ENCODE peak calls at places on chromosomes 13 and 19, in seven cellular contexts. X, N, K, J, R, D and O are unnamed samples.

GRCh38 chr19:16851031-16851712 is 22.0 kb downstream of the SIN3B start:
- DNase-seq in X (peak), N (no peak), K (no peak), J (no peak), R (no peak), D (no peak), O (no peak)

GRCh38 chr19:10408511-10409291 is 5.4 kb upstream of the CDC37 start:
- DNase-seq in X (no peak), N (no peak), K (no peak), J (no peak), R (no peak), D (no peak), O (peak)

GRCh38 chr13:36261976-36262375 is 35.6 kb downstream of the CCDC169 start:
- DNase-seq in X (peak), N (no peak), K (no peak), J (no peak), R (no peak), D (no peak), O (no peak)

GRCh38 chr13:34730966-34731365 is 211.1 kb upstream of the NBEA start:
- DNase-seq in X (no peak), N (no peak), K (no peak), J (no peak), R (no peak), D (no peak), O (no peak)

GRCh38 chr13:72293206-72293605 is 426.2 kb upstream of the DACH1 start:
- DNase-seq in X (peak), N (no peak), K (no peak), J (no peak), R (peak), D (no peak), O (no peak)

GRCh38 chr13:50593228-50593627 is 250.3 kb downstream of the DLEU7 start:
- DNase-seq in X (no peak), N (no peak), K (no peak), J (no peak), R (no peak), D (no peak), O (no peak)

GRCh38 chr13:28558126-28558525 is 63.2 kb upstream of the FLT1 start:
- DNase-seq in X (peak), N (no peak), K (peak), J (no peak), R (no peak), D (no peak), O (no peak)

GRCh38 chr19:14430712-14431111 is 2.4 kb upstream of the PKN1 start:
- DNase-seq in X (no peak), N (no peak), K (no peak), J (no peak), R (no peak), D (no peak), O (no peak)

GRCh38 chr13:108214511-108215383 is 589 bp downstream of the LIG4 start:
- DNase-seq in X (no peak), N (peak), K (no peak), J (peak), R (peak), D (peak), O (no peak)

DNA sequence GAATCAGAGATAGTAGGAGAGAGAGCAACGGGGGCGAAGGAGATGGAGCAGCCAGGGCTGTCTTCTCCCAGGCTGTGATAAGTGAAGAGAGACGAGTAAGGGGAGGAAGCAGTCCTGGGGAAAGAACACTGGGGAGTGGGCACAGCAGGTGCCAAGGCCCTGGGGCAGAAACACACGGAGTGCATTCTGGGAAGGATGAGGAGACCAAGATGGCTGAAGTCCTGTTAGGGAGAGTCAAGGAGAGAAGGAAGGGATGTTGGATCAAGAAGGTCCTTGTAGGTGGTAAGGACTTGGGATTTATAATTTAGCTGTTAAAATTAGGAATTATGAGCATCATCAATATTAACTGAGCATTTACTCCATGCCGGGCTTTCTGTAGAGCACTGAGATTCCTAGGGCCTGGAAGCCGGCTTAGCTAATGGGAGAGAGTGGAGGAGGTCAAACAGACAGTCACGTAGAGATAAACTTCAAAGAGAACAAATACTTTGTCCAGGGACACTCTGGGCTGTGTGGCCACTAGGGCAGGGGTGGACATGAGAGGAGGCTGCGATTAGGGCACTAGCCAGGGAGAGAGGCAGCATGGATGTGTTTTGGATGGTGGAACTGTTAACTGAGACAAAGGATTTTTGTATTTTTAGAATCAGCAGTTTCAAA is 134.2 kb upstream of the PEG3 start:
- DNase-seq in X (no peak), N (no peak), K (no peak), J (no peak), R (no peak), D (no peak), O (no peak)
- TF ChIP-seq CTCF in X (no peak), N (no peak), K (no peak), J (no peak), R (no peak), D (no peak), O (no peak)

DNA sequence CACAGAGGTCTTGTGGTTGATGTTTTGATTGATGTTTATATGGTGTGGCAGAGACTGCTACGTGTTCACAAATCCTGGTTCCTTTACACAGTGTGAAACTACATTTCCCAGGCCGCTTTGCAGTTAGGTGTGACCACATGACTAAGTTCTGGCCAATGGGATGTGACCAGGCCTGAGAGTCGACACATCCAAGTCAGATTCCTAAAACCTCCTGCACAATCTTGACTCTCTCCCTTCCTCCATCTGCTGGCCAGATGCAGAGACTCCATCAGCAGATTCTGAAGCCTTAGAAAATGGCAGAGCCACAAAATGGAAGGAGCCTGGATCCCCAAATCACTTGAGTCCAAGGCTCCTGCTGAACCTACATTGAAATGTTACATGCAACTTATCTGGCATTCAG is 12.6 kb downstream of the CD37 start:
- DNase-seq in X (peak), N (no peak), K (peak), J (no peak), R (peak), D (peak), O (no peak)
- TF ChIP-seq CTCF in X (peak), N (no peak), K (peak), J (peak), R (peak), D (peak), O (no peak)

DNA sequence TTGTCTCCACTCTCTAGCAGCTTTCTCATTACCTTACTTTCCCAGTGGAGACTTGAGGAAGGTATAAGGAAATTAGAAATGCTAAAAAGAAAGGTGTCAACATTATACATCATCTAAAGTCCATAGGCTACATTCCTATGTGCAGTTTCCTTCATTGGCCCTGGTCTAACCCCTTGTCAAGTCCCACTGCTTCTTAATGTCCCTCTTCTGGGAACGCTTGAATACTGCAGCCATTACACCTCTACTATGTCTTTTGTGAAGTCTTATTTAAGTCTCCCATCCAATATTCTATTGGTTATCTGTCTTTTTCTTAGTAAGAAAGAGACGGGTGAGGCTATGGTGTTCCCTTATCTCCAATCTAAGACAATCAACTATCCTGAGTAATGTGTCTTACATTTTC is 332.6 kb upstream of the TMTC4 start:
- DNase-seq in X (no peak), N (no peak), K (no peak), J (no peak), R (no peak), D (peak), O (no peak)
- TF ChIP-seq CTCF in X (no peak), N (no peak), K (no peak), J (no peak), R (no peak), D (no peak), O (no peak)

GRCh38 chr13:48731957-48732569 is 78.3 kb downstream of the CYSLTR2 start:
- DNase-seq in X (no peak), N (no peak), K (no peak), J (no peak), R (peak), D (peak), O (peak)
- TF ChIP-seq CTCF in X (peak), N (peak), K (peak), J (peak), R (peak), D (peak), O (no peak)

GRCh38 chr19:57071414-57071813 is 48.4 kb upstream of the USP29 start:
- DNase-seq in X (no peak), N (no peak), K (no peak), J (no peak), R (no peak), D (no peak), O (no peak)

GRCh38 chr19:57067440-57067839 is 52.3 kb upstream of the USP29 start:
- DNase-seq in X (no peak), N (no peak), K (no peak), J (no peak), R (no peak), D (no peak), O (no peak)

GRCh38 chr19:57068326-57068725 is 51.5 kb upstream of the USP29 start:
- DNase-seq in X (no peak), N (no peak), K (no peak), J (no peak), R (no peak), D (no peak), O (no peak)

GRCh38 chr19:57068921-57069697 is 50.7 kb upstream of the USP29 start:
- DNase-seq in X (no peak), N (no peak), K (no peak), J (peak), R (no peak), D (peak), O (no peak)
- TF ChIP-seq CTCF in X (no peak), N (no peak), K (no peak), J (peak), R (peak), D (peak), O (no peak)

DNA sequence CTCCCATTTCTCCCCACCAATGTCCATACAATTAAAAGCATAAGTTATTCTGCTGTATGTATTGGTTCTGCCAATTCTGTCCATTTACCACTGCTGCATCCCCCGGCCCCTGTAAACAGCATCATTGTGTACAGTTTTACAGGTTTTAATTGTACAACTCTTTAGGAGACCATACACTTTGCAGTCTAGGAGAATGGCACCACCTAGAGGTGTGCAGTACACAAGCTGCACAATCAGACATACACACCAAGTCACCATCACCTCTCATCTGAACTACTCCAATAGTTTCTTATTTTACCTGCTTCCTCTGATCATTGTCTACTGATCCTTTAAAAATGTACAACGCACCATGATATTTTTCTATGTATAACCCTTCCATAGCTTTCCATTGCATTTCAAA is 855.9 kb upstream of the KLHL1 start:
- DNase-seq in X (peak), N (no peak), K (no peak), J (no peak), R (no peak), D (no peak), O (no peak)
- TF ChIP-seq CTCF in X (peak), N (no peak), K (no peak), J (no peak), R (peak), D (peak), O (no peak)

GRCh38 chr13:112696001-112696868 is 6.4 kb downstream of the ATP11A start:
- DNase-seq in X (no peak), N (peak), K (no peak), J (no peak), R (no peak), D (no peak), O (no peak)
- TF ChIP-seq CTCF in X (no peak), N (no peak), K (no peak), J (no peak), R (no peak), D (no peak), O (no peak)

DNA sequence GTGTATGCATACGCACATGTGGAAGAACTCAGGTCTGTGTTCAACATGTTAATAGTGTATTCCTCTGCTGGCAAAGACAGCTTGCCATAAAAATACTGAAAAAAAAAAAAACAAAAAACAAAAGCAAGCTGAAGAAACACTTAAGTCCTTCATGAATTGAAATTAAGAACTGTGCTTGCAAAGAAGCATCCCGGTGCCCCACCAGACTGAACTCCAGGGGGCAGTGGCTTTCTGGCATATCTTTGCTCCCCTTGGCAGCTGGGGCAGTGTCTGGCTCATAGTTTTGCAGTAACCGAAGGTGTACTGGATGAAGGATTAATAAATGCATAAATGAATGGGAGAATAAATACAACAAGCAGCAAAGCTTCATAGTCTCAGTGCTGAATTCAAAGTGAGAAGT is 187.6 kb downstream of the LHFPL6 start:
- DNase-seq in X (peak), N (no peak), K (no peak), J (peak), R (peak), D (peak), O (no peak)
- TF ChIP-seq CTCF in X (peak), N (peak), K (peak), J (peak), R (peak), D (peak), O (no peak)